ENCODE peak calls at places on chromosome 14, in six cellular contexts. U is choroid plexus epithelial cell, O is mesothelial cell of epicardium, Y is WTC11, G is AG09319, H is PC-3. B is an unnamed sample.
A peak's percentile ranks its signal among the peaks of the same experiment; 100 is the strongest.

GRCh38 chr14:61227893-61228591 is 53.1 kb downstream of the TMEM30B start:
- DNase-seq in U (no peak), O (no peak), Y (no peak), G (no peak), H (no peak), B (no peak)

GRCh38 chr14:76056128-76056527 is 70.6 kb downstream of the IFT43 start:
- DNase-seq in U (peak; percentile 47), O (no peak), Y (peak; percentile 21), G (no peak), H (peak; percentile 39), B (no peak)

GRCh38 chr14:20494935-20495766 is 10.2 kb upstream of the RNASE10 start:
- DNase-seq in U (peak; percentile 30), O (no peak), Y (no peak), G (no peak), H (peak; percentile 93), B (no peak)

GRCh38 chr14:65224799-65225198 is 122.5 kb upstream of the MAX start:
- DNase-seq in U (no peak), O (no peak), Y (no peak), G (no peak), H (peak; percentile 29), B (no peak)

GRCh38 chr14:21041676-21042433 is at the start of gene RNASE7:
- DNase-seq in U (peak; percentile 65), O (no peak), Y (no peak), G (no peak), H (no peak), B (no peak)

GRCh38 chr14:64113279-64113678 is 180.9 kb downstream of the ESR2 start:
- DNase-seq in U (peak; percentile 46), O (no peak), Y (no peak), G (no peak), H (peak; percentile 22), B (no peak)

GRCh38 chr14:58100735-58101368 is 51.2 kb downstream of the ARMH4 start:
- DNase-seq in U (peak; percentile 77), O (no peak), Y (no peak), G (no peak), H (peak; percentile 65), B (no peak)

GRCh38 chr14:88379706-88380343 is 5.6 kb upstream of the SPATA7 start:
- DNase-seq in U (no peak), O (no peak), Y (no peak), G (no peak), H (no peak), B (no peak)

GRCh38 chr14:39219075-39219499 is 14.6 kb upstream of the MIA2 start:
- DNase-seq in U (peak; percentile 85), O (no peak), Y (no peak), G (no peak), H (peak; percentile 92), B (no peak)

GRCh38 chr14:59997496-59997895 is 77.6 kb downstream of the LRRC9 start:
- DNase-seq in U (peak; percentile 10), O (no peak), Y (no peak), G (no peak), H (peak; percentile 35), B (no peak)

GRCh38 chr14:59507063-59507751 is 22.9 kb downstream of the JKAMP start:
- DNase-seq in U (peak; percentile 82), O (peak; percentile 60), Y (peak; percentile 88), G (no peak), H (peak; percentile 95), B (peak; percentile 11)

GRCh38 chr14:51453869-51454268 is 197.8 kb upstream of the FRMD6 start:
- DNase-seq in U (no peak), O (no peak), Y (no peak), G (no peak), H (no peak), B (no peak)

GRCh38 chr14:76922599-76922998 is 96.4 kb downstream of the LRRC74A start:
- DNase-seq in U (no peak), O (no peak), Y (no peak), G (no peak), H (no peak), B (no peak)

GRCh38 chr14:31070431-31070830 is 44.3 kb upstream of the STRN3 start:
- DNase-seq in U (peak; percentile 90), O (no peak), Y (no peak), G (peak; percentile 68), H (peak; percentile 39), B (no peak)

GRCh38 chr14:23538785-23539184 is 12.8 kb downstream of the ZFHX2 start:
- DNase-seq in U (peak; percentile 34), O (no peak), Y (peak; percentile 58), G (no peak), H (no peak), B (no peak)

GRCh38 chr14:74954947-74955228 is 509 bp downstream of the PGF start:
- DNase-seq in U (no peak), O (no peak), Y (no peak), G (no peak), H (no peak), B (no peak)

GRCh38 chr14:94767321-94767878 is 2.5 kb downstream of the GSC start:
- DNase-seq in U (no peak), O (no peak), Y (peak; percentile 35), G (no peak), H (no peak), B (no peak)

GRCh38 chr14:35878272-35879140 is 52.4 kb downstream of the BRMS1L start:
- DNase-seq in U (peak; percentile 96), O (no peak), Y (no peak), G (peak; percentile 71), H (peak; percentile 94), B (no peak)

GRCh38 chr14:51319181-51319597 is 79.1 kb downstream of the TMX1 start:
- DNase-seq in U (no peak), O (no peak), Y (no peak), G (no peak), H (no peak), B (no peak)

GRCh38 chr14:101827286-101827685 is 65.8 kb downstream of the PPP2R5C start:
- DNase-seq in U (no peak), O (no peak), Y (no peak), G (no peak), H (no peak), B (no peak)

GRCh38 chr14:74133833-74134481 is 49.2 kb downstream of the LIN52 start:
- DNase-seq in U (no peak), O (no peak), Y (no peak), G (no peak), H (no peak), B (no peak)

GRCh38 chr14:49612251-49612650 is 8.2 kb downstream of the RPL36AL start:
- DNase-seq in U (no peak), O (no peak), Y (no peak), G (no peak), H (no peak), B (no peak)

GRCh38 chr14:72451081-72451972 is 442.6 kb downstream of the DPF3 start:
- DNase-seq in U (no peak), O (no peak), Y (no peak), G (no peak), H (no peak), B (peak; percentile 22)

GRCh38 chr14:52076334-52076733 is 7.5 kb upstream of the NID2 start:
- DNase-seq in U (no peak), O (no peak), Y (no peak), G (no peak), H (peak; percentile 93), B (no peak)

GRCh38 chr14:76550534-76550933 is 174.6 kb downstream of the ESRRB start:
- DNase-seq in U (no peak), O (no peak), Y (no peak), G (no peak), H (peak; percentile 10), B (no peak)

DNA sequence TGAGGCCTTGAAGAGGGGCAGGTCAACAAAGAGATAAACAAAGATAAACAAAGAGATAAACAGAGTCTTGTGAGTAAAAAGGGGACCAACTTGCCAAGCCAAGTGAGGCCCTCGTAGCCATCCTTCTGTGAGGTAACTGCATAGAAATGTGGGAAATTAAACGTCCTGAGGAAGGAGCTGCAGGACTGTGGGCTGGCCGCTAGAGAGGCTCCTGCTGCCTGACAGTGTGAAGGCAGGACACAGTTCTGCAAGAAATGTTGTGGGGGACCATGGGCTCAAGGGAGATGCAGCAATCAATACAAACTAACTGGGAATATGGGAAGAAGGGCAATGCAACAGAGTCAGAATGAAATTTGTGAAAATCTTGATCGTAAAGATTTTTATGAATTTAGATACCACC is 91.9 kb downstream of the SLC8A3 start:
- DNase-seq in U (peak; percentile 54), O (no peak), Y (peak; percentile 56), G (no peak), H (peak; percentile 33), B (no peak)
- TF ChIP-seq CTCF in U (peak; percentile 68), O (no peak), Y (no peak), G (no peak), H (peak; percentile 51), B (no peak)

DNA sequence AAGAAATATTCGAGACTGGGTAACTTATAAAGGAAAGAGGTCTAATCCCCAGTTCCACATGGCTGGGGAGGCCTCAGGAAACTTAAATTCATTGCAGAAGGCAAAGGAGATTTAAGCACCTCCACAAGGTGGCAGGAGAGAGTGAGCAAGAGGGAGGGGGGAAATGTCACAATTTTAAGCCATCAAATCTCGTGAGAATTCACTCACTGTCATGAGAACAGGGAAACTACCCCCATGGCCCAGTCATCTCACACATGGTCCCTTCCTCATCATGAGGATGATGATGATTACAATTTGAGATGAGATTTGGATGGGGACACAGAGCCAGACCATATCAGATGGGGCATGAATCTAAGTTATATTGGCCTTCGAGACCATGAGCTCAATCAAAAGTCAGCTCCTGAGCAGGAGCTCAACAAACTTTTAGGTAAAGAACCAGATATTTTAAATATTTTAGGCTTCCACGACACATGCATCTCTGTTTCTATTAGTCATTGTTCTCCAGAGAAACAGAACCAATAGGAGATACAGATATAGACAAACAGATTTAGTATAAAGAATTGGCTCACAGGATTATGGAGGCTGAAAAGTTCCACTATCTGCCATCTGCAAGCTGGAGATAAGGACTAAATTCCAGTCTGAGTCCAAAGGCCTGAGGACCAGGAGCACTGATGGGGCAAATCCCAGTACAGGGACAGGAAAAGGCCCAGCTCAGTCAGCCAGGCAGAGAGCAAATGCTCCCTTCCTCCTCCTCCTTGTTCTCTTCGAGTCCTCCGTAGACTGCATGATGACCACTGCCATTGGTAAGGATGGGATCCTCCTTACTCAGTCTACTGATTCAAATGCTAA is 24.9 kb downstream of the DGLUCY start:
- DNase-seq in U (peak; percentile 49), O (no peak), Y (peak; percentile 47), G (no peak), H (peak; percentile 75), B (peak; percentile 26)
- TF ChIP-seq CTCF in U (peak; percentile 71), O (no peak), Y (peak; percentile 29), G (peak; percentile 38), H (peak; percentile 78), B (peak; percentile 61)

GRCh38 chr14:92252291-92252690 is 70.7 kb upstream of the SLC24A4 start:
- DNase-seq in U (no peak), O (no peak), Y (no peak), G (no peak), H (no peak), B (no peak)

GRCh38 chr14:92254786-92255185 is 68.2 kb upstream of the SLC24A4 start:
- DNase-seq in U (peak; percentile 41), O (no peak), Y (peak; percentile 54), G (peak; percentile 8), H (no peak), B (no peak)

GRCh38 chr14:92258934-92259333 is 64.0 kb upstream of the SLC24A4 start:
- DNase-seq in U (no peak), O (no peak), Y (no peak), G (no peak), H (no peak), B (no peak)

GRCh38 chr14:92248638-92249037 is 74.3 kb upstream of the SLC24A4 start:
- DNase-seq in U (no peak), O (no peak), Y (no peak), G (no peak), H (no peak), B (no peak)

GRCh38 chr14:92253381-92253894 is 69.5 kb upstream of the SLC24A4 start:
- DNase-seq in U (peak; percentile 28), O (no peak), Y (peak; percentile 71), G (no peak), H (no peak), B (no peak)
- TF ChIP-seq CTCF in U (no peak), O (no peak), Y (no peak), G (no peak), H (no peak), B (no peak)

GRCh38 chr14:22489247-22489551 is 99.8 kb downstream of the DAD1 start:
- DNase-seq in U (no peak), O (no peak), Y (no peak), G (no peak), H (no peak), B (no peak)
- TF ChIP-seq CTCF in U (no peak), O (no peak), Y (no peak), G (no peak), H (no peak), B (no peak)

B was measured in CD4-positive, alpha-beta T cell.